ENCODE peak calls at places on chromosomes 12 and 14, in four cellular contexts. P is esophagus squamous epithelium, T is hepatocyte, V is left ventricle myocardium inferior. X is an unnamed sample.

GRCh38 chr12:11927311-11927935 is 143.3 kb upstream of the BCL2L14 start:
- DNase-seq in P (no peak), T (no peak), V (no peak), X (no peak)

GRCh38 chr14:99230271-99231141 is 41.5 kb downstream of the BCL11B start:
- DNase-seq in P (no peak), T (peak), V (no peak), X (no peak)

GRCh38 chr12:121096199-121096798 is 36.4 kb upstream of the P2RX7 start:
- DNase-seq in P (no peak), T (no peak), V (no peak), X (no peak)

GRCh38 chr12:127416796-127417195 is 850.2 kb upstream of the TMEM132C start:
- DNase-seq in P (no peak), T (no peak), V (no peak), X (no peak)

GRCh38 chr14:91889477-91890211 is 22.3 kb upstream of the TC2N start:
- DNase-seq in P (no peak), T (no peak), V (no peak), X (no peak)

GRCh38 chr14:31881531-31882310 is 195.4 kb upstream of the ARHGAP5 start:
- DNase-seq in P (no peak), T (no peak), V (no peak), X (no peak)

GRCh38 chr12:94290353-94290752 is 142.0 kb downstream of the PLXNC1 start:
- DNase-seq in P (no peak), T (no peak), V (no peak), X (no peak)

GRCh38 chr12:25269701-25270100 is 19.0 kb upstream of the KRAS start:
- DNase-seq in P (no peak), T (no peak), V (no peak), X (peak)

GRCh38 chr14:94354638-94355185 is 31.6 kb upstream of the SERPINA6 start:
- DNase-seq in P (no peak), T (no peak), V (no peak), X (no peak)

GRCh38 chr14:106308839-106309389 is 782.5 kb downstream of the TMEM121 start:
- DNase-seq in P (no peak), T (no peak), V (no peak), X (peak)

GRCh38 chr12:79233341-79233761 is 368.8 kb downstream of the SYT1 start:
- DNase-seq in P (no peak), T (no peak), V (no peak), X (no peak)

GRCh38 chr14:77339407-77339806 is 18.6 kb downstream of the GSTZ1 start:
- DNase-seq in P (no peak), T (no peak), V (no peak), X (no peak)

GRCh38 chr12:6038160-6038559 is 86.3 kb downstream of the VWF start:
- DNase-seq in P (no peak), T (peak), V (no peak), X (peak)

GRCh38 chr14:26808407-26808806 is 210.6 kb upstream of the NOVA1 start:
- DNase-seq in P (no peak), T (no peak), V (no peak), X (no peak)

GRCh38 chr14:68894123-68894522 is 85.0 kb downstream of the ACTN1 start:
- DNase-seq in P (no peak), T (no peak), V (no peak), X (no peak)

GRCh38 chr14:34078117-34078743 is 127.4 kb upstream of the EGLN3 start:
- DNase-seq in P (no peak), T (peak), V (no peak), X (no peak)

GRCh38 chr12:85805654-85806053 is 30.6 kb downstream of the RASSF9 start:
- DNase-seq in P (no peak), T (no peak), V (no peak), X (no peak)

GRCh38 chr12:94263011-94263786 is 114.8 kb downstream of the PLXNC1 start:
- DNase-seq in P (no peak), T (no peak), V (no peak), X (peak)

GRCh38 chr12:98373019-98373554 is 142.3 kb upstream of the TMPO start:
- DNase-seq in P (no peak), T (peak), V (no peak), X (peak)

GRCh38 chr14:93381644-93382043 is 34.7 kb downstream of the COX8C start:
- DNase-seq in P (no peak), T (peak), V (no peak), X (no peak)

GRCh38 chr14:95770777-95771176 is 56.9 kb upstream of the TCL1A start:
- DNase-seq in P (no peak), T (no peak), V (no peak), X (no peak)

GRCh38 chr12:113262710-113263109 is 41.4 kb downstream of the TPCN1 start:
- DNase-seq in P (no peak), T (no peak), V (no peak), X (no peak)

GRCh38 chr12:29544428-29545101 is 47.1 kb upstream of the OVCH1 start:
- DNase-seq in P (no peak), T (no peak), V (no peak), X (no peak)

GRCh38 chr14:65267856-65268255 is 144.7 kb upstream of the FUT8 start:
- DNase-seq in P (no peak), T (no peak), V (no peak), X (no peak)

GRCh38 chr14:27315947-27316346 is 718.1 kb upstream of the NOVA1 start:
- DNase-seq in P (no peak), T (no peak), V (no peak), X (no peak)

GRCh38 chr12:132482771-132483170 is 7.2 kb upstream of the FBRSL1 start:
- DNase-seq in P (no peak), T (no peak), V (no peak), X (no peak)

GRCh38 chr14:20427231-20428009 is 8.5 kb downstream of the KLHL33 start:
- DNase-seq in P (no peak), T (peak), V (no peak), X (peak)

GRCh38 chr12:76284816-76285750 is 63.1 kb downstream of the BBS10 start:
- DNase-seq in P (no peak), T (peak), V (no peak), X (no peak)

GRCh38 chr12:62995097-62995496 is 60.1 kb upstream of the PPM1H start:
- DNase-seq in P (no peak), T (no peak), V (no peak), X (no peak)

GRCh38 chr14:90184094-90184493 is 72.3 kb upstream of the PSMC1 start:
- DNase-seq in P (no peak), T (no peak), V (no peak), X (no peak)

GRCh38 chr14:54867011-54867410 is 35.6 kb downstream of the GCH1 start:
- DNase-seq in P (no peak), T (no peak), V (no peak), X (no peak)

GRCh38 chr14:72479471-72479931 is 414.4 kb downstream of the DPF3 start:
- DNase-seq in P (no peak), T (no peak), V (no peak), X (peak)

GRCh38 chr14:92880851-92881250 is 42.1 kb upstream of the CHGA start:
- DNase-seq in P (no peak), T (peak), V (no peak), X (peak)

GRCh38 chr12:998020-998874 is 7.2 kb downstream of the ERC1 start:
- DNase-seq in P (no peak), T (peak), V (no peak), X (peak)

GRCh38 chr12:132320767-132321211 is 8.6 kb downstream of the GALNT9 start:
- DNase-seq in P (no peak), T (no peak), V (no peak), X (no peak)

GRCh38 chr12:70186436-70186835 is 56.8 kb upstream of the CNOT2 start:
- DNase-seq in P (no peak), T (no peak), V (no peak), X (no peak)

GRCh38 chr12:2691001-2691339 is 103.8 kb upstream of the FKBP4 start:
- DNase-seq in P (no peak), T (peak), V (no peak), X (peak)

GRCh38 chr12:112665971-112666370 is 125.6 kb upstream of the RPH3A start:
- DNase-seq in P (no peak), T (no peak), V (no peak), X (peak)

GRCh38 chr12:14431990-14432389 is 66.5 kb downstream of the ATF7IP start:
- DNase-seq in P (no peak), T (no peak), V (no peak), X (no peak)

GRCh38 chr12:57454566-57455373 is at the start of gene INHBE:
- DNase-seq in P (no peak), T (peak), V (no peak), X (peak)

DNA sequence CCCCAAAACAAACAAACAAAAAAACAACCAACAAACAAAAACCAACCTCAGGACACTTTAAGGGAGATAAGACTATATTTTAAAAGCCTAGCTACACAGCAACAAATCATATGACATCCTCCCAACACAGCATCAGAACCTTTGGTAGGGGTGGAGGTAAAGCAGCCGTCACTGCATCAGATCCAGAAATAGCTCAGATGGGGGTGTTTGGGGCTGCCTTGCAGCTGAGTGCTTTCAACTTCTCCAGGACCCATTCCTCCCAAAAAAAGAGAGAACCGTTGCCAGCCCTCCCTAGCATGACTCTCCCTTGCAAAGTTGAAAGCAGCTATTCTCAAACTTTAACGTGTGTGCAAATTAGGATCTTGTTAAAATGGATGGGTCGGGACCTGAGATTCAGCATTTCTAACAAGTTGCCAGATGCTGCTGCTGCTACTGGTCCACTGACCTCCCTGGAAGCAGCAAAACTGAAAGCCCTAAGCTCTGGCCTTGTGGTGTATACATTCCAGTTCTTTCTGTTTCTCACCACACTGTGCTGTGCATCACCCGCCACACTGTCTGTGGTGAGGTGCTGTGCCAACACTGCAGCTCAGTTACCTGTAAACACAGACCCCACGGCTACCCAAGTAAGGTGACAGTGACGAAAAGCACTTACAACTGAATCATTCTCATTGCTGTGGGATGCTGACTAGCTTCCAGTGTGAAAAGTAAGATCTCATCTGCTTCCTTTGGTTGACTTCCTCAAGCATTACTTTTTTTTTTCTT is 54.0 kb downstream of the SLC38A1 start:
- DNase-seq in P (no peak), T (no peak), V (no peak), X (no peak)
- H3K27ac ChIP-seq in P (no peak), T (no peak), V (peak), X (peak)

GRCh38 chr14:39055786-39056474 is 47.1 kb downstream of the SEC23A start:
- DNase-seq in P (no peak), T (no peak), V (no peak), X (peak)
- H3K4me3 ChIP-seq in P (no peak), T (no peak), V (no peak), X (no peak)

DNA sequence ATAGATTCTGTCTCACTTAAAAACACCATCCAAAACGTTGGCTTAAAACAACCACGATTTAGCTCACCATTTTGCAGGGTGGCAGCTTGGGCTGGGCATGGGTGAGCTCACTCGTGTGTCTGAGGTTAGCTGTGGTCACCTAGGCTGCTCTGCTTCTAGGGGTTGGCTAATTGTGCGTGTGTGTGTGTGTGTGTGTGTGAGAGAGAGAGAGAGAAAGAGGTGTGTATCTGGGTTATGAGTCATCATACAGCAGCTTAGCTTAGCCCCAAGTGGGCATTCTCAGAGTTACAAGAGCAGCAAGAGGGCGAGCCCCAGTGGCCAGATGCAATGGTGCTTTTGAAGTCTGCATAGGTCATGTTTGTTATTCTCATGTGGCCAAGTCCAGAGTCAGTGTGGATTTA is 6.0 kb downstream of the FBXW8 start:
- DNase-seq in P (no peak), T (peak), V (no peak), X (peak)
- H3K27ac ChIP-seq in P (peak), T (peak), V (no peak), X (peak)

GRCh38 chr12:59595097-59595496 is 732 bp upstream of the SLC16A7 start:
- DNase-seq in P (no peak), T (no peak), V (no peak), X (peak)
- H3K4me3 ChIP-seq in P (peak), T (peak), V (peak), X (peak)

GRCh38 chr12:108174641-108175040 is 45.6 kb downstream of the WSCD2 start:
- DNase-seq in P (no peak), T (no peak), V (no peak), X (no peak)

GRCh38 chr12:108173160-108173559 is 44.1 kb downstream of the WSCD2 start:
- DNase-seq in P (no peak), T (no peak), V (no peak), X (no peak)

GRCh38 chr12:108172033-108172432 is 42.9 kb downstream of the WSCD2 start:
- DNase-seq in P (no peak), T (no peak), V (no peak), X (no peak)

GRCh38 chr12:108175310-108175709 is 46.2 kb downstream of the WSCD2 start:
- DNase-seq in P (no peak), T (no peak), V (no peak), X (no peak)

GRCh38 chr12:108173892-108174291 is 44.8 kb downstream of the WSCD2 start:
- DNase-seq in P (no peak), T (no peak), V (no peak), X (no peak)
- H3K27ac ChIP-seq in P (no peak), T (no peak), V (no peak), X (no peak)

GRCh38 chr14:75283162-75283883 is 4.7 kb downstream of the FOS start:
- DNase-seq in P (no peak), T (peak), V (no peak), X (peak)
- H3K4me3 ChIP-seq in P (no peak), T (no peak), V (no peak), X (no peak)

DNA sequence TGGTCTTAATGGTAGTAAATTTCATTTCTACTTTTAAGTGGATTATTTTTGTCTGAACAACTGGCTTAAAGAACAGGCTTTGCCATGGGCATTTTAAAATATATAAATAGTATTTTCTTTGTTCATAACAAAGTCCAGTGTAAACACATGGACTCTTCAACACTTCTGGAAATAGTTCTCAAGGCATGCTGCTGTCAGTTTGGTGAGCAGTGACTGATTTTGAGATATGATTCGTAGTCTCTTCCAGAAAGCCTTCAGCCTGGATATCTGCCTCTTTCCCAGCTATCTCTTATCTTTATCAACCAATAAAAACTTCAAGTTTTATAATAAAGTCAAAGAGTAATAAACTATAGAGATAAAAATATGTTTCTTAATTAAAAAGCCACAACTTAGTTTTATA is 110.7 kb downstream of the NAV3 start:
- DNase-seq in P (no peak), T (no peak), V (no peak), X (no peak)
- H3K27ac ChIP-seq in P (no peak), T (no peak), V (no peak), X (no peak)

GRCh38 chr12:92908108-92908507 is 21.0 kb downstream of the EEA1 start:
- DNase-seq in P (no peak), T (no peak), V (no peak), X (no peak)
- H3K4me3 ChIP-seq in P (no peak), T (no peak), V (no peak), X (no peak)

GRCh38 chr12:56120158-56120846 is 2.2 kb downstream of the ZC3H10 start:
- DNase-seq in P (no peak), T (no peak), V (no peak), X (no peak)
- H3K27ac ChIP-seq in P (peak), T (peak), V (peak), X (no peak)